ENCODE peak calls at places on chromosomes 1 and 21, in ten cellular contexts. Q, K, X, C, Y, V, O, L, J and P are unnamed samples.

GRCh38 chr21:39518055-39518844 is 66.5 kb downstream of the SH3BGR start:
- DNase-seq in Q (peak), K (peak), X (peak), C (peak), Y (peak), V (no peak), O (peak), L (peak), J (peak), P (peak)

GRCh38 chr1:231481289-231481688 is 47.2 kb upstream of the TSNAX start:
- DNase-seq in Q (no peak), K (no peak), X (no peak), C (no peak), Y (no peak), V (no peak), O (no peak), L (no peak), J (no peak), P (no peak)

GRCh38 chr21:39110431-39110830 is 72.8 kb downstream of the PSMG1 start:
- DNase-seq in Q (no peak), K (no peak), X (no peak), C (no peak), Y (no peak), V (no peak), O (no peak), L (no peak), J (no peak), P (no peak)

GRCh38 chr1:152777510-152778137 is 2.7 kb downstream of the LCE1F start:
- DNase-seq in Q (peak), K (peak), X (no peak), C (no peak), Y (no peak), V (no peak), O (no peak), L (peak), J (peak), P (no peak)

GRCh38 chr1:29245876-29246275 is 9.6 kb downstream of the PTPRU start:
- DNase-seq in Q (peak), K (peak), X (no peak), C (no peak), Y (peak), V (no peak), O (peak), L (no peak), J (no peak), P (no peak)

GRCh38 chr21:34336756-34337391 is 26.9 kb upstream of the KCNE2 start:
- DNase-seq in Q (no peak), K (no peak), X (no peak), C (no peak), Y (peak), V (no peak), O (peak), L (no peak), J (no peak), P (no peak)

GRCh38 chr1:14996133-14997050 is 157.2 kb upstream of the TMEM51 start:
- DNase-seq in Q (peak), K (no peak), X (peak), C (no peak), Y (peak), V (no peak), O (peak), L (no peak), J (no peak), P (no peak)

GRCh38 chr1:197486948-197487347 is 218.9 kb downstream of the CRB1 start:
- DNase-seq in Q (no peak), K (no peak), X (peak), C (no peak), Y (peak), V (no peak), O (peak), L (no peak), J (no peak), P (no peak)

GRCh38 chr1:221602866-221603265 is 139.0 kb downstream of the DUSP10 start:
- DNase-seq in Q (no peak), K (no peak), X (no peak), C (no peak), Y (peak), V (no peak), O (no peak), L (no peak), J (no peak), P (no peak)

GRCh38 chr1:23566304-23566703 is 7.0 kb upstream of the ID3 start:
- DNase-seq in Q (no peak), K (no peak), X (no peak), C (no peak), Y (no peak), V (no peak), O (no peak), L (no peak), J (no peak), P (no peak)

GRCh38 chr1:111989531-111990025 is at the start of gene KCND3:
- DNase-seq in Q (peak), K (peak), X (peak), C (no peak), Y (peak), V (peak), O (peak), L (peak), J (peak), P (peak)

GRCh38 chr1:218496561-218496960 is 151.4 kb downstream of the TGFB2 start:
- DNase-seq in Q (no peak), K (no peak), X (peak), C (no peak), Y (peak), V (no peak), O (peak), L (no peak), J (no peak), P (no peak)

GRCh38 chr1:220221269-220221668 is 51.0 kb downstream of the RAB3GAP2 start:
- DNase-seq in Q (no peak), K (no peak), X (no peak), C (no peak), Y (no peak), V (no peak), O (no peak), L (no peak), J (no peak), P (no peak)

GRCh38 chr1:167776151-167776550 is 54.4 kb downstream of the MPZL1 start:
- DNase-seq in Q (no peak), K (no peak), X (no peak), C (no peak), Y (peak), V (no peak), O (no peak), L (no peak), J (no peak), P (no peak)

GRCh38 chr1:54971317-54971791 is 9.1 kb upstream of the TMEM61 start:
- DNase-seq in Q (no peak), K (no peak), X (peak), C (no peak), Y (no peak), V (no peak), O (no peak), L (no peak), J (peak), P (no peak)

GRCh38 chr1:151593651-151594625 is 17.9 kb upstream of the SNX27 start:
- DNase-seq in Q (peak), K (peak), X (peak), C (peak), Y (peak), V (peak), O (peak), L (peak), J (peak), P (peak)

GRCh38 chr1:112998592-112999235 is 42.7 kb upstream of the SLC16A1 start:
- DNase-seq in Q (peak), K (no peak), X (peak), C (no peak), Y (peak), V (no peak), O (peak), L (no peak), J (no peak), P (no peak)

GRCh38 chr1:220878223-220879081 is 791 bp upstream of the HLX start:
- DNase-seq in Q (no peak), K (peak), X (no peak), C (no peak), Y (no peak), V (peak), O (no peak), L (no peak), J (peak), P (peak)

GRCh38 chr1:165696625-165697100 is 1.7 kb downstream of the ALDH9A1 start:
- DNase-seq in Q (no peak), K (no peak), X (peak), C (no peak), Y (peak), V (no peak), O (peak), L (no peak), J (no peak), P (no peak)

GRCh38 chr1:24535778-24536177 is 20.1 kb upstream of the NCMAP start:
- DNase-seq in Q (no peak), K (no peak), X (no peak), C (no peak), Y (no peak), V (no peak), O (no peak), L (no peak), J (no peak), P (no peak)

GRCh38 chr1:209769956-209770355 is 14.1 kb downstream of the TRAF3IP3 start:
- DNase-seq in Q (no peak), K (peak), X (no peak), C (no peak), Y (peak), V (no peak), O (peak), L (no peak), J (no peak), P (no peak)

GRCh38 chr1:93255222-93256079 is 74.9 kb downstream of the CCDC18 start:
- DNase-seq in Q (no peak), K (no peak), X (no peak), C (no peak), Y (peak), V (no peak), O (peak), L (no peak), J (no peak), P (no peak)

GRCh38 chr1:110163591-110163990 is 13.3 kb downstream of the SLC6A17 start:
- DNase-seq in Q (no peak), K (no peak), X (no peak), C (no peak), Y (no peak), V (no peak), O (no peak), L (peak), J (no peak), P (no peak)

GRCh38 chr1:59061876-59062275 is 235.0 kb upstream of the FGGY start:
- DNase-seq in Q (no peak), K (no peak), X (peak), C (no peak), Y (peak), V (no peak), O (peak), L (no peak), J (no peak), P (no peak)

GRCh38 chr1:42866549-42866948 is 20.1 kb downstream of the ZNF691 start:
- DNase-seq in Q (no peak), K (no peak), X (no peak), C (no peak), Y (no peak), V (no peak), O (no peak), L (no peak), J (no peak), P (no peak)

GRCh38 chr1:206551985-206552325 is 44.6 kb downstream of the RASSF5 start:
- DNase-seq in Q (no peak), K (peak), X (no peak), C (peak), Y (no peak), V (no peak), O (no peak), L (no peak), J (no peak), P (no peak)

GRCh38 chr1:236514703-236515442 is 8.9 kb upstream of the LGALS8 start:
- DNase-seq in Q (no peak), K (no peak), X (no peak), C (no peak), Y (no peak), V (no peak), O (no peak), L (no peak), J (no peak), P (no peak)

GRCh38 chr21:38524168-38525153 is 26.2 kb upstream of the ERG start:
- DNase-seq in Q (no peak), K (no peak), X (no peak), C (no peak), Y (no peak), V (no peak), O (no peak), L (no peak), J (no peak), P (no peak)

DNA sequence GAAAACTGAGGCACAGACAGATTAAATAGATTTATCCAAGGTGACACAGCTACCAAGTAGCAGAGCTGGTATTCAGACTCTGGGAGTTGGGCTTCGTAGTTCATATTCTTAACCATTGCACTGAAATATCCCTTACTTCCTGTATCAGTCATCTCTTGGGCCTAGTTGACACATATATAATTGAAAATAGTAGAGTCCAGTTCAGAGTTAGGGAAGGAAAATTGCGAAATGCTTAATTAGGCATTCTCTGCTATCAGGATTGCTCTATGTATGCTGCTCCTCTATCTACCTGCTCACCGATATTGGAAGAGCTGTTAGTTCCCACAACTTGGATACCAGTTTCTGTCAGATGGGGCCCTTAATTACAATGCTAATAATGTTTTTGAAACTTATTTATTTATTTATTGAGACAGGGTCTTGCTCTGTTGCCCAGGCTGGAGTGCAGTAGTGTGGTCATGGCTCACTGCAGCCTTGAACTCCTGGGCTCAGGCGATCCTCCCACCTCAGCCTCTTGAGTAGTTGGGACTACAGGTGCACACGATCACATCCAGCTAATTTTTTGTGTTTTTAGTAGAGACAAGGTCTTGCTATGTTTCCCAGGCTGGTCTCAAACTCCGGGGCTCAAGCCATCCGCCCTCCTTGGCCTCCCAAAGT is 8.2 kb downstream of the RCOR3 start:
- DNase-seq in Q (no peak), K (no peak), X (no peak), C (no peak), Y (no peak), V (no peak), O (no peak), L (no peak), J (no peak), P (no peak)
- TF ChIP-seq CTCF in Q (no peak), K (no peak), X (no peak), C (no peak), Y (no peak), V (no peak), O (no peak), L (no peak), J (no peak), P (no peak)

GRCh38 chr1:239058190-239058589 is 328.2 kb upstream of the CHRM3 start:
- DNase-seq in Q (no peak), K (no peak), X (no peak), C (no peak), Y (no peak), V (no peak), O (no peak), L (no peak), J (no peak), P (no peak)
- TF ChIP-seq CTCF in Q (no peak), K (no peak), X (no peak), C (no peak), Y (no peak), V (no peak), O (no peak), L (no peak), J (no peak), P (no peak)

GRCh38 chr1:45512641-45513054 is 9.0 kb downstream of the PRDX1 start:
- DNase-seq in Q (peak), K (peak), X (peak), C (peak), Y (peak), V (no peak), O (peak), L (peak), J (peak), P (peak)
- TF ChIP-seq CTCF in Q (peak), K (peak), X (peak), C (peak), Y (peak), V (peak), O (peak), L (peak), J (peak), P (peak)

GRCh38 chr1:17359031-17359430 is 13.0 kb upstream of the PADI6 start:
- DNase-seq in Q (no peak), K (no peak), X (no peak), C (no peak), Y (no peak), V (no peak), O (no peak), L (no peak), J (no peak), P (no peak)
- TF ChIP-seq CTCF in Q (no peak), K (no peak), X (no peak), C (no peak), Y (no peak), V (no peak), O (no peak), L (no peak), J (no peak), P (no peak)

DNA sequence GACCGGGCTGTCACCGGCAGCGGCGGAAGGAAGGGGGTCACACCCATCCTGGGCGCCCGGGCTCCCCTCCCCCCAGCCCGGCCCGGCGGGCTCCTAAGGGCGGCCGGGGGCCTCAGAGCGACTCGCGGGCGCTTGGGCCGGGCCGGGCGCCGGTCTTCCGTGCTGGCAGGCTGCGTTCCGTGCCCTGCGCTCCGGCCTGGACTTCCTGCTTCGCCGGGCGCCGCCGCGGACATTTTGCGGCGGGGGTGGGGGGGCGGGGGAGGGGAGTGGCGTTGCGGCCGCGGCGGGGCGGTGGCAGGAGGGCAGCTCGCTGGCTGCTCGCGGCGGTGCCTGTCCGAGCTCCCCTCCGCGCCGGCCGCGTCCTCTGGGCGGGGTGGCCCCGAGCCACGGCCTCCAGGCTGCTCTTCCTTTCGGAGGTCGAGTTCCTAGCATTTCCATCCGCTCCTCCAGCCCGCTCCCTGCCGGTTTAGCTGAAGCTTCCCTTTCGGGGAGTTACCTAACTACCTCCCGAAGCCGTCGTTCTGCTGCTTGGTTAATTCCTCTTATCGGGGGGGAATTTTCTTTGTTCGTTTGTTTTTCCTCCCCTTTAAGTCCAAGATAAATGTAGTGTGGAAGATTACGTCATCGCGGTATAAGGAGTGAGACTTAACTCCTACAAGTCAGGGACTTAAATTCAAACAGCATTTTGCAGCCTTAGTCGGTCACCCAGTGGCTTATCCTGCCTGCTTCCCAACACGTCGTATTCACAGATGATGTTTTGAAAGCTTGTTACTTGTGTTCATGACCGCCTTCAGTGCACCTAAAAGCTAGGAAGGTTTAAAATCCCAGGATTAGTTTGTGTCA is 730 bp downstream of the CDC42 start:
- DNase-seq in Q (peak), K (peak), X (peak), C (peak), Y (peak), V (peak), O (peak), L (peak), J (peak), P (peak)
- TF ChIP-seq CTCF in Q (no peak), K (no peak), X (no peak), C (no peak), Y (no peak), V (no peak), O (no peak), L (no peak), J (no peak), P (no peak)

GRCh38 chr1:47996406-47997226 is 569 bp downstream of the TRABD2B start:
- DNase-seq in Q (peak), K (no peak), X (peak), C (no peak), Y (no peak), V (no peak), O (no peak), L (peak), J (peak), P (no peak)

GRCh38 chr1:48000883-48001282 is 3.7 kb upstream of the TRABD2B start:
- DNase-seq in Q (no peak), K (no peak), X (no peak), C (no peak), Y (no peak), V (no peak), O (no peak), L (no peak), J (no peak), P (no peak)

GRCh38 chr1:47999097-47999496 is 1.9 kb upstream of the TRABD2B start:
- DNase-seq in Q (no peak), K (no peak), X (no peak), C (no peak), Y (no peak), V (no peak), O (no peak), L (no peak), J (no peak), P (no peak)

GRCh38 chr1:47997289-47998200 is at the start of gene TRABD2B:
- DNase-seq in Q (peak), K (peak), X (peak), C (peak), Y (peak), V (peak), O (peak), L (peak), J (peak), P (peak)

GRCh38 chr1:47998396-47998990 is 1.3 kb upstream of the TRABD2B start:
- DNase-seq in Q (no peak), K (no peak), X (no peak), C (no peak), Y (no peak), V (no peak), O (no peak), L (no peak), J (peak), P (no peak)
- TF ChIP-seq CTCF in Q (no peak), K (no peak), X (no peak), C (no peak), Y (no peak), V (no peak), O (no peak), L (no peak), J (no peak), P (no peak)

GRCh38 chr21:37082856-37083611 is 10.0 kb downstream of the TTC3 start:
- DNase-seq in Q (no peak), K (no peak), X (no peak), C (no peak), Y (no peak), V (no peak), O (no peak), L (no peak), J (no peak), P (no peak)

GRCh38 chr21:37088196-37088595 is 15.1 kb downstream of the TTC3 start:
- DNase-seq in Q (no peak), K (no peak), X (no peak), C (no peak), Y (peak), V (no peak), O (peak), L (no peak), J (no peak), P (no peak)

GRCh38 chr21:37082375-37082774 is 9.3 kb downstream of the TTC3 start:
- DNase-seq in Q (no peak), K (no peak), X (no peak), C (no peak), Y (no peak), V (no peak), O (no peak), L (no peak), J (no peak), P (no peak)

GRCh38 chr21:37085726-37086125 is 12.7 kb downstream of the TTC3 start:
- DNase-seq in Q (no peak), K (no peak), X (no peak), C (no peak), Y (no peak), V (no peak), O (no peak), L (no peak), J (no peak), P (no peak)

DNA sequence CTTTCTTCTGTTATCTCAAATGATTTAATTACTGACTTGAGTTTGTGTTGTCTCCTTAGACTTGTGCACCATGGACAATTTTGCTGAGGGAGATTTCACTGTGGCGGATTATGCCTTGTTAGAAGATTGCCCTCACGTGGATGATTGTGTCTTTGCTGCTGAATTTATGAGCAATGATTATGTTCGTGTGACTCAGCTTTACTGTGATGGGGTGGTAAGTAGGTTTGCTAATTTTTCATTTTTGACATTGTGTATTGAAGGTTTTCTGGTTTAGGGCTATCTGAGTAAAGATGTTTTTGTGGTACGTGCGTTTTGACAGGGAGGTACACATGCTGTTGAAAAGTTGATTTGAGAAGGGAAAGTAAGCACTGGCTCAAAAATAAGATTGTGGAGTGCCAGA is 14.1 kb downstream of the TTC3 start:
- DNase-seq in Q (no peak), K (peak), X (peak), C (no peak), Y (peak), V (no peak), O (peak), L (no peak), J (no peak), P (no peak)
- TF ChIP-seq CTCF in Q (peak), K (no peak), X (peak), C (peak), Y (peak), V (peak), O (peak), L (no peak), J (no peak), P (no peak)